ENCODE peak calls at places on chromosomes 5 and 9, in six cellular contexts. W, J, S, Y, H and K are unnamed samples.

GRCh38 chr9:98791147-98792095 is 4.9 kb downstream of the ANKS6 start:
- DNase-seq in W (no peak), J (peak), S (peak), Y (peak), H (peak), K (peak)

GRCh38 chr5:141493500-141494422 is 4.9 kb downstream of the PCDHGC5 start:
- DNase-seq in W (no peak), J (no peak), S (no peak), Y (peak), H (no peak), K (no peak)

GRCh38 chr5:160287378-160288051 is 24.8 kb downstream of the CCNJL start:
- DNase-seq in W (no peak), J (no peak), S (peak), Y (peak), H (no peak), K (no peak)

GRCh38 chr9:89367281-89367680 is 49.0 kb downstream of the SECISBP2 start:
- DNase-seq in W (no peak), J (no peak), S (no peak), Y (no peak), H (no peak), K (no peak)

GRCh38 chr9:113152699-113153098 is 1.9 kb downstream of the SLC31A2 start:
- DNase-seq in W (no peak), J (no peak), S (no peak), Y (no peak), H (no peak), K (no peak)

GRCh38 chr5:27821681-27822080 is 783.3 kb upstream of the CDH9 start:
- DNase-seq in W (no peak), J (no peak), S (no peak), Y (peak), H (no peak), K (no peak)

GRCh38 chr5:180284161-180284560 is 7.7 kb downstream of the MAPK9 start:
- DNase-seq in W (no peak), J (peak), S (peak), Y (no peak), H (no peak), K (no peak)

GRCh38 chr9:12718482-12719026 is 25.4 kb downstream of the TYRP1 start:
- DNase-seq in W (no peak), J (no peak), S (peak), Y (peak), H (no peak), K (no peak)

GRCh38 chr5:105952875-105953274 is 1717.9 kb downstream of the EFNA5 start:
- DNase-seq in W (no peak), J (no peak), S (no peak), Y (peak), H (no peak), K (no peak)

GRCh38 chr5:131394128-131394527 is 130.3 kb downstream of the CDC42SE2 start:
- DNase-seq in W (no peak), J (no peak), S (no peak), Y (peak), H (peak), K (peak)

GRCh38 chr5:136042665-136043121 is 13.9 kb downstream of the TGFBI start:
- DNase-seq in W (no peak), J (no peak), S (no peak), Y (peak), H (no peak), K (no peak)

GRCh38 chr9:115810166-115810565 is 343.4 kb upstream of the PAPPA start:
- DNase-seq in W (no peak), J (no peak), S (no peak), Y (peak), H (no peak), K (no peak)

GRCh38 chr9:76882686-76883085 is 23.2 kb downstream of the PRUNE2 start:
- DNase-seq in W (no peak), J (no peak), S (no peak), Y (no peak), H (no peak), K (peak)

GRCh38 chr5:151130922-151131891 is 26.4 kb downstream of the ANXA6 start:
- DNase-seq in W (no peak), J (no peak), S (no peak), Y (no peak), H (no peak), K (no peak)

GRCh38 chr9:23849379-23849778 is 23.3 kb upstream of the ELAVL2 start:
- DNase-seq in W (no peak), J (no peak), S (no peak), Y (no peak), H (no peak), K (no peak)

GRCh38 chr9:93603906-93604326 is 27.5 kb downstream of the PHF2 start:
- DNase-seq in W (no peak), J (no peak), S (no peak), Y (no peak), H (no peak), K (no peak)

GRCh38 chr9:129886226-129887174 is 51.2 kb downstream of the USP20 start:
- DNase-seq in W (no peak), J (no peak), S (peak), Y (no peak), H (no peak), K (no peak)

GRCh38 chr5:71887680-71888079 is 168.6 kb downstream of the CARTPT start:
- DNase-seq in W (peak), J (peak), S (no peak), Y (peak), H (peak), K (peak)

DNA sequence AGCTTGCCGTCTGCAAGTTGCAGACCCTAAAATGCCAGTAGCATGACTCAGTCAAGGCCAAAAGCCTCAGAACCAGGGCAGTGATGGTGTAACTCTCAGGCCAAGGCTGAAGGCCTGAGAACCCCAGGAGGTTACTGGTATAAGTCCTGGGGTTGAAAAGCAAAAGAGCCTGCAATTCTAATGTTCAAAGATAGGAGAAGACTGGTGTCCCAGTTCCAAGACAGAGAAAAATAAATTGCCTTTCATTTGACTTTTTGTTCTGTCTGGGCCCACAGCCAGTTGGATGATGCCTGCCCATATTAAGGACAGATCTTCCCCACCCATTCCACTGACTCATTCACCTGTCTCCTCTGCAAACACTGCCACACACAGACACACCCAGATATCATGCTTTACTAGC is 673.2 kb downstream of the CDH18 start:
- DNase-seq in W (no peak), J (no peak), S (no peak), Y (no peak), H (no peak), K (no peak)
- TF ChIP-seq CTCF in W (no peak), J (no peak), S (no peak), Y (no peak), H (no peak), K (no peak)

GRCh38 chr9:105079457-105079856 is 151.5 kb upstream of the ABCA1 start:
- DNase-seq in W (no peak), J (no peak), S (no peak), Y (no peak), H (no peak), K (no peak)
- TF ChIP-seq CTCF in W (no peak), J (no peak), S (no peak), Y (no peak), H (no peak), K (no peak)

DNA sequence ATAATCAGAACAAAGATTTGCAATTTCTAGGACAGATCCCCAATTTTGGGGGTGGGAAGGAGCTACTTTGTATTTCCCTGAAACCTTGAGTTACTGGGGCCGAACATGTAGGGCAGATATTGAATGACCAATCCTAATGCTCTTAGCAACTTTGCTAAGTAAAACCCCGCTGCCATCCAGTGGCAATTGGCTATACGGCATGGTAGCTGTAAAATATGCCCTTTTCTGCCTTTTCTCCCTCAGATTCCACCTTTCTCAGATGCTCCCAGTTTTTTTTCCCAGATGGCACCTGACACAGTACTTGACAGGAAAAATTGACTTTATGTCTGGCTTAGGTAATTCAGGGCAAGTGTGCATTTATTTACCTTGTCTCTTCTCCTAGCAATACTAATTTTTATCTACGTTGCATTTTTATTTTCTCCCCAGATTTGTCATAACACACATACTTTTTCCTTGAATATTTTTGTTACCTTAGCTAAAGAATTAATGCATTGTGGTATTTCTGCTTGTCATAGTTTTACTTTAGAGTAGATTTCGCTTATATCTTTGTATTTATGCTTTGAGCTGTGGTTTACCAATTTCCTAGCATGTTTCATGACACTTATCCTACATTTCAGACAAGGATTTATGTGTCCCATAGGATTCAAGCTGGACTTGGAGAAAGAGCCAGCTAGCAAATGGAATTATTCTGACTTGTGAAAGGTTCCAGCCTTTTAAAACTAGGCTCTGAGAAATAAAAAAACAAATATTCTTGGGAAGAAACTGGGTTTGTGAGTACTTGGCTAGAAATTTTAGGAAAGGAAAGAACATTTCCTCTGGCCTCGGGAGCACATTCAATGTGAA is 37.3 kb downstream of the PIK3R1 start:
- DNase-seq in W (no peak), J (no peak), S (peak), Y (peak), H (peak), K (peak)
- TF ChIP-seq CTCF in W (peak), J (peak), S (peak), Y (peak), H (peak), K (peak)

GRCh38 chr5:111132731-111133435 is 40.7 kb downstream of the WDR36 start:
- DNase-seq in W (no peak), J (no peak), S (no peak), Y (no peak), H (no peak), K (no peak)
- TF ChIP-seq CTCF in W (no peak), J (no peak), S (no peak), Y (no peak), H (no peak), K (no peak)

GRCh38 chr9:94918038-94918753 is 191.7 kb downstream of the AOPEP start:
- DNase-seq in W (peak), J (peak), S (peak), Y (no peak), H (peak), K (peak)
- TF ChIP-seq CTCF in W (peak), J (no peak), S (no peak), Y (no peak), H (no peak), K (peak)

DNA sequence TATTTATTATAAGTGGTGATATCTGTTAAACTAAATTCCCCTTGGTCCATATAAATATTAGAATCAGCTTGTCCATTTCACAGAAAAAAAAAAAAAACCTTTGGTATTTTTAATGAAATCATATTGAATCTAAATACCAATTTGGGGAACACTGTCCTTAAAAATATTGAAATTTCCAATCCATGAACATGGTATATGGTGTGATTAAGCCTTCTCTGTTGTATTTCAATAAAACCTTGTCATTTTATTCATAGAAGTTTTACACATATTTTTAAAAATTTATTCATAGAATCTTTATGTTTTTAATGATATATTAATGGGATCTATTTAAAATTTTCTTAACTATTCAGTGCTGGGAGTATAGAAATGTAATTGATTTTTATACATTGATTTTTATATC is 135.3 kb downstream of the CEP120 start:
- DNase-seq in W (no peak), J (no peak), S (no peak), Y (no peak), H (no peak), K (no peak)
- TF ChIP-seq CTCF in W (no peak), J (no peak), S (no peak), Y (no peak), H (no peak), K (no peak)